ENCODE peak calls at places on chromosome 14, in four cellular contexts. X is HCT116, P is SK-N-SH, U is GM23338. R is an unnamed sample.

GRCh38 chr14:45990252-45990651 is 661.3 kb downstream of the RPL10L start:
- DNase-seq in X (peak), P (no peak), U (peak), R (no peak)

GRCh38 chr14:86799244-86799647 is 1193.7 kb downstream of the GALC start:
- DNase-seq in X (no peak), P (no peak), U (no peak), R (peak)

GRCh38 chr14:50736932-50737419 is 68.9 kb upstream of the SAV1 start:
- DNase-seq in X (no peak), P (no peak), U (no peak), R (no peak)

GRCh38 chr14:35883677-35884293 is 57.6 kb downstream of the BRMS1L start:
- DNase-seq in X (no peak), P (peak), U (peak), R (peak)

GRCh38 chr14:56005580-56006053 is 112.6 kb upstream of the PELI2 start:
- DNase-seq in X (no peak), P (no peak), U (no peak), R (peak)

GRCh38 chr14:54562334-54562733 is 4.6 kb upstream of the SAMD4A start:
- DNase-seq in X (no peak), P (no peak), U (no peak), R (no peak)

GRCh38 chr14:31489680-31490079 is 1.8 kb upstream of the GPR33 start:
- DNase-seq in X (no peak), P (no peak), U (no peak), R (no peak)

GRCh38 chr14:28763914-28764848 is 2.4 kb upstream of the FOXG1 start:
- DNase-seq in X (no peak), P (no peak), U (peak), R (no peak)

GRCh38 chr14:91729756-91730155 is 2.1 kb downstream of the CATSPERB start:
- DNase-seq in X (no peak), P (no peak), U (no peak), R (no peak)

GRCh38 chr14:72974661-72975060 is 48.4 kb downstream of the DCAF4 start:
- DNase-seq in X (no peak), P (no peak), U (no peak), R (no peak)

GRCh38 chr14:91889477-91890211 is 22.3 kb upstream of the TC2N start:
- DNase-seq in X (no peak), P (no peak), U (no peak), R (no peak)

GRCh38 chr14:99273025-99273723 is 1.2 kb upstream of the BCL11B start:
- DNase-seq in X (no peak), P (peak), U (peak), R (peak)

GRCh38 chr14:60970146-60970545 is 10.7 kb downstream of the TRMT5 start:
- DNase-seq in X (no peak), P (no peak), U (no peak), R (no peak)

GRCh38 chr14:99909500-99910064 is 116.4 kb downstream of the EML1 start:
- DNase-seq in X (no peak), P (no peak), U (no peak), R (peak)

DNA sequence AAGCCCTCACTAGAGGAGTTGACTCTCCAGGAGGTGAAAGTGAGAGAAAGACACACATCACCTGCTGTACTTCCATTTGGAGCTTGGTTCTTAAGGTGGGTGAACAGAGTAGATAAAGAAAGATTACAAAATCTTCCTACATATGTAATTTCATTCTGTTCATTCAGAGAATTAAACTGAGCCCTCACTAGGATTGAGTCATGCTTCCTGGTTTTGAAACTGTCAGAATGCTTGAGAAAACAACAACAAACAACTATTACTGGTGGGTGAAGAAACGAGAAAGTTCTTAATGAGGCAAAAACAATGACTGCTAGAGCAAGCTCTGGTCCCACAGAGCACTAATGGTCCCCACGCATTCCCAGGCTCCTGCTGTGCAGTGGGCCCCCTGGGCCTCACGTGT is 841.7 kb downstream of the VRK1 start:
- DNase-seq in X (no peak), P (no peak), U (no peak), R (no peak)
- H3K4me3 ChIP-seq in X (no peak), P (no peak), U (no peak), R (no peak)

DNA sequence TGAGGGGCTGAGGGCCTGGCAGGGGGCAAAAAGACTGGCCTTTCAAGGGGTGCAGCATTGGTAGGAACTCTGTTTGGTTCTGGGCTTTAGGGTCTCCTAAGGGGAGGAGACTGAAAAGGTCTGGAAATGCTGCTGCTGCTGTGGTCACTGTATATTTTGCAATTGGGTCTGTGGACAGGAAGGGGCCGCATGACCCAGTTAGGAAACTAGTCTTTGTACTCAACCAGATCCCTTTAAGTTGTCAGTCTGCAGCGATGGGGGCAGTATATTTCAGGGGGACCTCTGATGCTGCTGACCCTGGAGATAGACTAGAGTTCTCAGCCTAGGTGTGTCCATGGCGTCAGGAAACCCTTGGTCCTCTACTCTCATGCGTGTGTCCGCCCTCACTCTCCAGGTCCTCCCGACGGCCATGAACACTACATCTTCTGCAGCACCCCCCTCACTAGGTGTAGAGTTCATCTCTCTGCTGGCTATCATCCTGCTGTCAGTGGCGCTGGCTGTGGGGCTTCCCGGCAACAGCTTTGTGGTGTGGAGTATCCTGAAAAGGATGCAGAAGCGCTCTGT is 4.0 kb downstream of the LTB4R start:
- DNase-seq in X (no peak), P (no peak), U (no peak), R (no peak)
- H3K27ac ChIP-seq in X (no peak), P (no peak), U (no peak), R (no peak)

GRCh38 chr14:68779761-68780323 is 13.0 kb downstream of the ZFP36L1 start:
- DNase-seq in X (peak), P (no peak), U (no peak), R (peak)
- TF ChIP-seq EZH2phosphoT487 in X (no peak), P (no peak), U (no peak), R (no peak)

DNA sequence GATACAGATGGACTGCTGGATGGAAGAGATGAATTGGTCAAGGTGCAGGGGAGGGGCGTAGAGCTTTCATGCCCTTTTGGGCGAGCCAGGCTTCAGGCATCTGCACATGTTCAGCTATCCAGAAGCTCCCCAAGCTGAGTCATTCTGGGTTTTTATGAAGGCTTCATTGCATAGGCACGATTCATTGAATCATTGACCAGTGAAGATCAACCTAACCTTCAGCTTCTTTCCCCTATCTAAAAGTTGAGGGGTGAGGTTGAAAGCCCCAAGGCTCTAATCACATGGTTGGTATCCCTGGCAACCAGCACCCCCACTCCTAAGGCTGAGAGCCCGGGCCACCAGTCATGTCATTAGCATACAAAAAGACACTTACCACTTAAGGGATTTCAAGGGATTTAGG is 36.3 kb downstream of the RPS29 start:
- DNase-seq in X (no peak), P (no peak), U (peak), R (peak)
- H3K4me3 ChIP-seq in X (no peak), P (no peak), U (no peak), R (no peak)

GRCh38 chr14:75566321-75566720 is 12.1 kb upstream of the FLVCR2 start:
- DNase-seq in X (no peak), P (no peak), U (no peak), R (peak)

GRCh38 chr14:75570797-75571196 is 7.6 kb upstream of the FLVCR2 start:
- DNase-seq in X (no peak), P (no peak), U (no peak), R (no peak)

GRCh38 chr14:75566752-75567151 is 11.7 kb upstream of the FLVCR2 start:
- DNase-seq in X (no peak), P (no peak), U (no peak), R (no peak)

GRCh38 chr14:75568791-75569190 is 9.6 kb upstream of the FLVCR2 start:
- DNase-seq in X (no peak), P (no peak), U (no peak), R (no peak)

GRCh38 chr14:75568141-75568540 is 10.3 kb upstream of the FLVCR2 start:
- DNase-seq in X (no peak), P (no peak), U (no peak), R (no peak)
- H3K27ac ChIP-seq in X (no peak), P (no peak), U (no peak), R (no peak)